ENCODE peak calls at places on chromosomes 7 and 10, in seven cellular contexts. P is transverse colon; U is CD8-positive, alpha-beta T cell; I is upper lobe of right lung; Q is ascending aorta; K is BJ; M is fibroblast of villous mesenchyme. A is an unnamed sample.

GRCh38 chr7:156400046-156400445 is 240.5 kb upstream of the RNF32 start:
- DNase-seq in P (no peak), U (no peak), I (no peak), Q (no peak), K (no peak), M (no peak), A (no peak)

GRCh38 chr7:75054744-75055527 is 18.7 kb downstream of the RCC1L start:
- DNase-seq in P (no peak), U (no peak), I (peak; percentile 74), Q (peak; percentile 92), K (peak; percentile 78), M (peak; percentile 82), A (peak; percentile 77)

GRCh38 chr10:42924484-42924883 is 141.9 kb downstream of the BMS1 start:
- DNase-seq in P (no peak), U (no peak), I (no peak), Q (no peak), K (no peak), M (no peak), A (no peak)

GRCh38 chr10:76667307-76668012 is 970.1 kb downstream of the KCNMA1 start:
- DNase-seq in P (no peak), U (no peak), I (no peak), Q (no peak), K (no peak), M (no peak), A (no peak)

GRCh38 chr7:119033641-119034040 is 809.1 kb downstream of the ANKRD7 start:
- DNase-seq in P (no peak), U (no peak), I (no peak), Q (no peak), K (no peak), M (no peak), A (no peak)

GRCh38 chr10:4255751-4256150 is 470.7 kb upstream of the KLF6 start:
- DNase-seq in P (no peak), U (no peak), I (no peak), Q (no peak), K (no peak), M (no peak), A (no peak)

GRCh38 chr7:116981887-116982430 is 28.7 kb downstream of the ST7 start:
- DNase-seq in P (no peak), U (no peak), I (no peak), Q (no peak), K (no peak), M (no peak), A (no peak)

GRCh38 chr7:20307119-20307518 is 23.6 kb upstream of the ITGB8 start:
- DNase-seq in P (no peak), U (no peak), I (no peak), Q (no peak), K (no peak), M (peak; percentile 64), A (no peak)

GRCh38 chr10:66778351-66778750 is 147.5 kb upstream of the LRRTM3 start:
- DNase-seq in P (no peak), U (no peak), I (no peak), Q (no peak), K (no peak), M (no peak), A (no peak)

GRCh38 chr10:113087082-113088029 is 137.3 kb downstream of the TCF7L2 start:
- DNase-seq in P (peak; percentile 80), U (no peak), I (peak; percentile 77), Q (peak; percentile 91), K (peak; percentile 98), M (peak; percentile 99), A (peak; percentile 98)

GRCh38 chr7:69078997-69079769 is 519.1 kb upstream of the AUTS2 start:
- DNase-seq in P (peak; percentile 7), U (no peak), I (no peak), Q (no peak), K (no peak), M (no peak), A (no peak)

GRCh38 chr7:47988496-47989386 is 9.3 kb upstream of the HUS1 start:
- DNase-seq in P (no peak), U (no peak), I (no peak), Q (no peak), K (no peak), M (no peak), A (peak; percentile 4)

GRCh38 chr10:13319166-13319565 is 19.3 kb upstream of the PHYH start:
- DNase-seq in P (no peak), U (no peak), I (no peak), Q (no peak), K (no peak), M (no peak), A (no peak)

GRCh38 chr7:143129477-143129876 is 2.4 kb upstream of the PIP start:
- DNase-seq in P (no peak), U (no peak), I (no peak), Q (no peak), K (no peak), M (no peak), A (no peak)

GRCh38 chr7:74061840-74062539 is 21.6 kb upstream of the LIMK1 start:
- DNase-seq in P (peak; percentile 89), U (peak; percentile 77), I (peak; percentile 91), Q (peak; percentile 96), K (peak; percentile 58), M (peak; percentile 91), A (peak; percentile 83)

GRCh38 chr7:158413962-158414961 is 173.4 kb downstream of the PTPRN2 start:
- DNase-seq in P (no peak), U (no peak), I (no peak), Q (no peak), K (no peak), M (no peak), A (peak; percentile 0)

GRCh38 chr10:33099748-33100147 is 141.7 kb upstream of the ITGB1 start:
- DNase-seq in P (no peak), U (no peak), I (no peak), Q (no peak), K (peak; percentile 48), M (peak; percentile 28), A (peak; percentile 68)

GRCh38 chr7:56079450-56080185 is 13.1 kb downstream of the PHKG1 start:
- DNase-seq in P (peak; percentile 63), U (no peak), I (peak; percentile 71), Q (peak; percentile 89), K (peak; percentile 47), M (peak; percentile 73), A (peak; percentile 60)
- TF ChIP-seq CTCF in P (peak; percentile 62), U (no peak), I (peak; percentile 55), Q (peak; percentile 70), K (peak; percentile 96), M (peak; percentile 60), A (peak; percentile 82)

GRCh38 chr7:26397326-26397725 is 105.7 kb downstream of the SNX10 start:
- DNase-seq in P (no peak), U (no peak), I (no peak), Q (no peak), K (no peak), M (no peak), A (no peak)

GRCh38 chr7:26397786-26398435 is 106.2 kb downstream of the SNX10 start:
- DNase-seq in P (peak; percentile 37), U (no peak), I (no peak), Q (no peak), K (no peak), M (no peak), A (no peak)

GRCh38 chr7:26398436-26399308 is 107.0 kb downstream of the SNX10 start:
- DNase-seq in P (peak; percentile 68), U (no peak), I (peak; percentile 90), Q (peak; percentile 65), K (no peak), M (peak; percentile 45), A (no peak)

GRCh38 chr7:26399747-26400146 is 108.1 kb downstream of the SNX10 start:
- DNase-seq in P (no peak), U (no peak), I (no peak), Q (no peak), K (no peak), M (no peak), A (no peak)

GRCh38 chr7:26399309-26399610 is 107.6 kb downstream of the SNX10 start:
- DNase-seq in P (no peak), U (no peak), I (no peak), Q (no peak), K (no peak), M (no peak), A (peak; percentile 16)
- TF ChIP-seq CTCF in P (no peak), U (no peak), I (peak; percentile 49), Q (no peak), K (peak; percentile 26), M (no peak), A (peak; percentile 17)

DNA sequence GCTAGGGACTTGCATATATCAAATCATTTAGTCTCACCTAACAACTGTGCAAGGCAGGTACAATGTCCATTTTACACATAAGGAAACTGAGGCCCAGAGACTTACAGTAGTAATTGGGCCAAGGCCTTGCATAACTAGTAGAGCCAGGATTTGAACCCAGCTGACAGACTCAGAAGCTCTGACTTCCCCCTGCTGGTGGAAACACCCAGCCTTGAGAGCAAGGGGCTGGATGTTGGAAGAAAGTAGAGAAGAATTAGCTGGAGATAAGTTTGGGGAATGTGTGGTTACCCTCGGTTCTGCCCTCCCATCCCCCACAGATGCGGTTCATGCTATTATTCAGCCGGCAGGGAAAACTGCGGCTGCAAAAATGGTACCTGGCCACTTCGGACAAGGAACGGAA is 2.0 kb downstream of the AP1S1 start:
- DNase-seq in P (no peak), U (no peak), I (no peak), Q (no peak), K (no peak), M (no peak), A (no peak)
- TF ChIP-seq CTCF in P (no peak), U (no peak), I (no peak), Q (no peak), K (peak; percentile 11), M (peak; percentile 31), A (peak; percentile 62)

GRCh38 chr7:148148456-148148855 is 442.1 kb upstream of the C7orf33 start:
- DNase-seq in P (peak; percentile 40), U (no peak), I (no peak), Q (no peak), K (no peak), M (no peak), A (no peak)

GRCh38 chr7:148144827-148145226 is 445.7 kb upstream of the C7orf33 start:
- DNase-seq in P (no peak), U (no peak), I (no peak), Q (no peak), K (no peak), M (no peak), A (no peak)

GRCh38 chr7:148147438-148147837 is 443.1 kb upstream of the C7orf33 start:
- DNase-seq in P (no peak), U (no peak), I (no peak), Q (no peak), K (no peak), M (no peak), A (no peak)

GRCh38 chr7:148142660-148143248 is 447.8 kb upstream of the C7orf33 start:
- DNase-seq in P (peak; percentile 9), U (no peak), I (no peak), Q (no peak), K (no peak), M (peak; percentile 18), A (peak; percentile 11)
- TF ChIP-seq CTCF in P (peak; percentile 30), U (no peak), I (peak; percentile 61), Q (peak; percentile 36), K (peak; percentile 20), M (peak; percentile 36), A (peak; percentile 70)

DNA sequence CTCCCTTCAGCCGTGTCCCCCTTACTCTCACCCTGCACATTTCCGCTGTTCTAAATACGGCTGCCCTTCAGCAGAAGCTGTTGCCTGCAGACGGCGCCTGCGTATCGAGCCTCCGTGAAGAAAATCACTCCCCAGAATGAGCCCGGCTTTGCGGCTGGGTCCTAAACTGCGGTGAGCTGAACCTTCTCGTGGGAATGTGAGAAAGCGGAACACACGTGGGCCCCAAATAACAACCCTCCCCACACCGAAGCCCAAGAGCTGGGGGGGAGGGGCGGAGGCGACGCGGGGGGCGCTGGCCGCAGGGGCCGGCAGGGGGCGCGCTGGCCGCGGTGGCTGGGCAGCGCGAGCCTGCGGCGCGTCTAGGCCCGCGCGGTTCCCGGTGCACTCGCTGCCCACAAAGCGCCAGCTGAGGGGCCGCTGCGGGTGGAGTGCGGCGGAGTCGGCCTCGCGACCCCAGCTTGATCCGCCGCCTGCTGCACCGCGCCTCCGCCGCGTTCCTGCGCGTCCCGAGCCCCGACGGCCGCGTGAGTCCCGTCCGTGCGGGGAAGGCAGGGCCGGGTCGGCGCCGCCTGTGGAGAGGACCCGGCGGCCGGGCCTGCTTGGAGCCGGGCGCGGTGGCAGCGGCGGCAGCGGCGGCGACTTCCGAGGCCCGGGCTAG is at the start of gene ZNF398:
- DNase-seq in P (peak; percentile 79), U (peak; percentile 77), I (peak; percentile 91), Q (peak; percentile 85), K (no peak), M (peak; percentile 74), A (peak; percentile 36)
- TF ChIP-seq CTCF in P (peak; percentile 73), U (peak; percentile 55), I (peak; percentile 56), Q (peak; percentile 49), K (peak; percentile 49), M (peak; percentile 43), A (peak; percentile 80)